ENCODE peak calls at places on chromosomes 3 and 15, in four cellular contexts. N, C, O and Y are unnamed samples.
A peak's percentile ranks its signal among the peaks of the same experiment; 100 is the strongest.

GRCh38 chr3:101810023-101810415 is 31.0 kb downstream of the NXPE3 start:
- DNase-seq in N (no peak), C (no peak), O (no peak), Y (no peak)

GRCh38 chr3:156681003-156681402 is 6.6 kb downstream of the TIPARP start:
- DNase-seq in N (no peak), C (peak; percentile 44), O (no peak), Y (peak; percentile 56)

GRCh38 chr3:139319428-139320402 is 24.1 kb upstream of the MRPS22 start:
- DNase-seq in N (peak; percentile 14), C (no peak), O (no peak), Y (peak; percentile 18)

GRCh38 chr3:176183181-176183580 is 1014.1 kb downstream of the TBL1XR1 start:
- DNase-seq in N (no peak), C (no peak), O (no peak), Y (no peak)

GRCh38 chr3:129867506-129868124 is 25.9 kb downstream of the TMCC1 start:
- DNase-seq in N (no peak), C (no peak), O (no peak), Y (no peak)

GRCh38 chr3:71311320-71312046 is 272.0 kb downstream of the FOXP1 start:
- DNase-seq in N (no peak), C (no peak), O (no peak), Y (no peak)

GRCh38 chr15:71186267-71186666 is 71.0 kb downstream of the THSD4 start:
- DNase-seq in N (no peak), C (no peak), O (no peak), Y (no peak)

GRCh38 chr3:23405081-23405480 is 202.0 kb downstream of the UBE2E2 start:
- DNase-seq in N (no peak), C (no peak), O (no peak), Y (no peak)

GRCh38 chr3:45607790-45608189 is 13.2 kb downstream of the LIMD1 start:
- DNase-seq in N (no peak), C (no peak), O (no peak), Y (no peak)

GRCh38 chr3:15120986-15121385 is 22.0 kb upstream of the RBSN start:
- DNase-seq in N (no peak), C (peak; percentile 7), O (no peak), Y (no peak)

GRCh38 chr3:16319307-16319706 is 54.3 kb downstream of the OXNAD1 start:
- DNase-seq in N (peak; percentile 92), C (no peak), O (peak; percentile 80), Y (no peak)

GRCh38 chr3:14439501-14440167 is 37.2 kb downstream of the SLC6A6 start:
- DNase-seq in N (no peak), C (peak; percentile 74), O (no peak), Y (no peak)

GRCh38 chr3:42668793-42669217 is 15.3 kb downstream of the ZBTB47 start:
- DNase-seq in N (no peak), C (no peak), O (no peak), Y (no peak)

GRCh38 chr15:82108489-82109078 is 62.8 kb upstream of the MEX3B start:
- DNase-seq in N (peak; percentile 84), C (peak; percentile 13), O (peak; percentile 29), Y (peak; percentile 37)

GRCh38 chr3:713225-713624 is 379.6 kb upstream of the CNTN6 start:
- DNase-seq in N (no peak), C (no peak), O (no peak), Y (no peak)

GRCh38 chr3:112116777-112117186 is 16.3 kb downstream of the GCSAM start:
- DNase-seq in N (no peak), C (no peak), O (no peak), Y (no peak)

GRCh38 chr15:66855039-66855438 is 153.0 kb downstream of the SMAD6 start:
- DNase-seq in N (no peak), C (no peak), O (no peak), Y (no peak)

GRCh38 chr3:140903196-140903595 is 38.4 kb upstream of the SLC25A36 start:
- DNase-seq in N (no peak), C (no peak), O (no peak), Y (no peak)

GRCh38 chr15:23073890-23074631 is 34.7 kb upstream of the TUBGCP5 start:
- DNase-seq in N (no peak), C (peak; percentile 28), O (no peak), Y (no peak)

GRCh38 chr3:59247402-59247841 is 197.6 kb upstream of the CFAP20DC start:
- DNase-seq in N (no peak), C (no peak), O (no peak), Y (no peak)

GRCh38 chr15:88284441-88285106 is 28.0 kb upstream of the NTRK3 start:
- DNase-seq in N (no peak), C (no peak), O (no peak), Y (no peak)

GRCh38 chr3:55206000-55206399 is 278.1 kb upstream of the LRTM1 start:
- DNase-seq in N (no peak), C (no peak), O (no peak), Y (no peak)

GRCh38 chr3:39541917-39542329 is 74.4 kb downstream of the MOBP start:
- DNase-seq in N (no peak), C (no peak), O (no peak), Y (peak; percentile 49)

GRCh38 chr3:156207802-156208685 is 87.7 kb downstream of the KCNAB1 start:
- DNase-seq in N (no peak), C (no peak), O (no peak), Y (no peak)

GRCh38 chr3:21751891-21752290 is 881 bp upstream of the ZNF385D start:
- DNase-seq in N (no peak), C (no peak), O (no peak), Y (no peak)

GRCh38 chr3:162489853-162490252 is 993.2 kb downstream of the OTOL1 start:
- DNase-seq in N (no peak), C (no peak), O (no peak), Y (peak; percentile 28)

GRCh38 chr3:127532561-127533203 is 57.9 kb downstream of the TPRA1 start:
- DNase-seq in N (no peak), C (no peak), O (no peak), Y (no peak)

GRCh38 chr3:156300929-156301806 is 180.8 kb downstream of the KCNAB1 start:
- DNase-seq in N (no peak), C (no peak), O (no peak), Y (no peak)

GRCh38 chr15:40336129-40337122 is 4.3 kb downstream of the CCDC9B start:
- DNase-seq in N (no peak), C (no peak), O (no peak), Y (no peak)

GRCh38 chr3:60756636-60757035 is 494.6 kb downstream of the FHIT start:
- DNase-seq in N (no peak), C (no peak), O (no peak), Y (no peak)

GRCh38 chr3:69119138-69119537 is 3.3 kb downstream of the LMOD3 start:
- DNase-seq in N (no peak), C (no peak), O (no peak), Y (no peak)

GRCh38 chr3:136858381-136858780 is 3.6 kb upstream of the NCK1 start:
- DNase-seq in N (no peak), C (no peak), O (no peak), Y (no peak)

GRCh38 chr3:73094127-73094526 is 32.7 kb downstream of the EBLN2 start:
- DNase-seq in N (no peak), C (no peak), O (no peak), Y (peak; percentile 46)

GRCh38 chr15:77797270-77797669 is 164.6 kb upstream of the LINGO1 start:
- DNase-seq in N (no peak), C (no peak), O (no peak), Y (no peak)

GRCh38 chr3:120648290-120648689 is 33.7 kb downstream of the HGD start:
- DNase-seq in N (no peak), C (no peak), O (no peak), Y (no peak)